ENCODE peak calls at places on chromosomes 4 and X, in five cellular contexts. Q is uterus, W is transverse colon, L is IMR-90, V is adrenal gland. H is an unnamed sample.

GRCh38 chrX:9642270-9642995 is 123.2 kb downstream of the GPR143 start:
- DNase-seq in Q (no peak), W (no peak), L (no peak), V (no peak), H (no peak)

GRCh38 chr4:155854597-155855226 is 11.4 kb downstream of the ASIC5 start:
- DNase-seq in Q (no peak), W (no peak), L (peak), V (no peak), H (no peak)

GRCh38 chr4:169207436-169208089 is 63.2 kb downstream of the SH3RF1 start:
- DNase-seq in Q (no peak), W (no peak), L (no peak), V (no peak), H (no peak)

GRCh38 chrX:10617964-10618342 is 2.4 kb downstream of the MID1 start:
- DNase-seq in Q (no peak), W (no peak), L (peak), V (no peak), H (no peak)

GRCh38 chrX:7606253-7606652 is 236.7 kb upstream of the VCX start:
- DNase-seq in Q (no peak), W (no peak), L (no peak), V (no peak), H (no peak)

GRCh38 chr4:172919269-172919668 is 249.3 kb upstream of the GALNT7 start:
- DNase-seq in Q (no peak), W (no peak), L (no peak), V (no peak), H (no peak)

GRCh38 chrX:1387141-1387776 is 4.7 kb downstream of the SLC25A6 start:
- DNase-seq in Q (no peak), W (no peak), L (no peak), V (peak), H (peak)

GRCh38 chrX:26952213-26952612 is 510.9 kb downstream of the PPP4R3C start:
- DNase-seq in Q (no peak), W (no peak), L (no peak), V (no peak), H (no peak)

GRCh38 chr4:57763070-57763469 is 652.9 kb upstream of the IGFBP7 start:
- DNase-seq in Q (no peak), W (no peak), L (no peak), V (no peak), H (no peak)
- TF ChIP-seq CTCF in Q (no peak), W (no peak), L (no peak), V (no peak), H (no peak)

GRCh38 chr4:8096690-8097061 is 61.9 kb downstream of the ABLIM2 start:
- DNase-seq in Q (no peak), W (no peak), L (no peak), V (no peak), H (no peak)
- H3K27ac ChIP-seq in Q (no peak), W (no peak), L (no peak), V (peak), H (no peak)

GRCh38 chrX:17167915-17168314 is 207.1 kb upstream of the NHS start:
- DNase-seq in Q (no peak), W (no peak), L (no peak), V (no peak), H (no peak)

GRCh38 chrX:17160971-17161370 is 214.0 kb upstream of the NHS start:
- DNase-seq in Q (no peak), W (no peak), L (no peak), V (no peak), H (no peak)

GRCh38 chrX:17164079-17164478 is 210.9 kb upstream of the NHS start:
- DNase-seq in Q (no peak), W (no peak), L (no peak), V (no peak), H (no peak)

GRCh38 chrX:17161991-17162390 is 213.0 kb upstream of the NHS start:
- DNase-seq in Q (no peak), W (no peak), L (no peak), V (no peak), H (no peak)

DNA sequence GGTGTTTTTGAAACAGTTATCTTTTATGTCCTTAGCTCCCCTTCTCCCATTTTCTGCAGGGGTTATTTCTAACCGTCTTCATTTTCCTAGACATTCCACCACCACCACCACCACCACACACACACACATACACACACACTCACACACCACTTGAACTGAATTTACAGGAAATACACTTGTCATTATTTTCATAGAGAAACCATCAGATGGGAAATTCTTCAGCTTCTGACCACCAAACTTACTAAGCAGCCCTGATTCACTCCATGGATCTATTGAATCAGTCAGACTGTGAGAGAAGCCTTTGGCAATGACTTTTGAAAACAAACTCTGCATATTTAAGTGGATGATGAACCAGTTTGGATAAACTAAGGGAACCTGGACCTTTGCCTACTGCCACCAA is 210.1 kb upstream of the NHS start:
- DNase-seq in Q (no peak), W (no peak), L (no peak), V (no peak), H (no peak)
- TF ChIP-seq POLR2A in Q (no peak), W (no peak), L (no peak), V (no peak), H (no peak)

GRCh38 chrX:55522577-55523254 is 33.1 kb upstream of the USP51 start:
- DNase-seq in Q (no peak), W (no peak), L (no peak), V (no peak), H (no peak)

GRCh38 chrX:55521687-55522086 is 32.0 kb upstream of the USP51 start:
- DNase-seq in Q (no peak), W (no peak), L (no peak), V (no peak), H (no peak)

DNA sequence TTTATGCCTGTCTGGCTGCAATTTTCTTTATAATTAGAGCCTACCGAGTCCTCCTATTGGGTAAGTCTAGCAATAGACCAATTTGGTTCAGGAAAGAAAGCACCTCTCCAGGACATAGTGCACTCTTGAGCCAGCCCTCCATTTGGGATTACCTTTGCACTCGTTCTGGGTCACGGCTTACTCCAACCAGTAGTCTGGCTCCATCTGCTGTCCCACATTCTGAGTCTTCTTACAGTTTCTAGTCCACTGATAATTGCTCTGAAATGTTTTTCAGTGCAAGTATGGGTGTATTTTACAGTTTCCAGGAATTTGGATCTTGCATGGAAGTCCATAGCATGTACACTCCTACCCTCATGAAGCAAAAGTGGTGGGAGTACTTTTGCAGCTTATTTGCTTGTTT is 34.8 kb upstream of the USP51 start:
- DNase-seq in Q (no peak), W (no peak), L (peak), V (no peak), H (no peak)
- TF ChIP-seq CTCF in Q (no peak), W (no peak), L (no peak), V (no peak), H (no peak)

GRCh38 chrX:153966283-153966688 is 5.3 kb downstream of the HCFC1 start:
- DNase-seq in Q (no peak), W (no peak), L (no peak), V (peak), H (peak)
- H3K27ac ChIP-seq in Q (peak), W (peak), L (no peak), V (peak), H (peak)

DNA sequence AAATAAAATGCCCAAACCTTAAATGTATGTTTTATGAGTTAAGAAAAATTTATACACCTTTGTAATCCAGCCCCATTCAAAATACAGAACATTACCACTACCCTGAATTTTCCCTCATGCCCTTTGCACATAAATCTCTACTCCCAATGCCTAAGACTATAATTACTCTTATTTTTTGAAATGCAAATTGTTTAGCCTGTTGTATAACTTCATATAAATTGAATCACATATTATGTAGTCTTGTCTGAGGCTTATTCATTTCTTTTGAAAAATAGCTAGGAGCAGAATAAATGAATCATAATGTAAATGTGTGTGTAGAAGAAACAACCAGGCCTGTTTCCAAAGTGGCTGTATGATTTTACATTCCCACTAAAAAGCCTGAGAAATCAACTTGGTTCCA is 319.8 kb downstream of the DCAF12L2 start:
- DNase-seq in Q (no peak), W (no peak), L (no peak), V (no peak), H (no peak)
- TF ChIP-seq POLR2A in Q (no peak), W (no peak), L (no peak), V (no peak), H (no peak)

GRCh38 chr4:107828315-107828714 is 3.6 kb downstream of the SGMS2 start:
- DNase-seq in Q (no peak), W (no peak), L (no peak), V (no peak), H (no peak)

GRCh38 chr4:107826427-107826980 is 1.8 kb downstream of the SGMS2 start:
- DNase-seq in Q (no peak), W (peak), L (no peak), V (no peak), H (no peak)

GRCh38 chr4:107823870-107824366 is 814 bp upstream of the SGMS2 start:
- DNase-seq in Q (no peak), W (no peak), L (no peak), V (no peak), H (no peak)

GRCh38 chr4:107825072-107825789 is 499 bp downstream of the SGMS2 start:
- DNase-seq in Q (peak), W (peak), L (peak), V (peak), H (peak)

GRCh38 chr4:107824367-107825071 is at the start of gene SGMS2:
- DNase-seq in Q (peak), W (peak), L (peak), V (peak), H (peak)
- TF ChIP-seq CTCF in Q (no peak), W (no peak), L (no peak), V (no peak), H (no peak)

DNA sequence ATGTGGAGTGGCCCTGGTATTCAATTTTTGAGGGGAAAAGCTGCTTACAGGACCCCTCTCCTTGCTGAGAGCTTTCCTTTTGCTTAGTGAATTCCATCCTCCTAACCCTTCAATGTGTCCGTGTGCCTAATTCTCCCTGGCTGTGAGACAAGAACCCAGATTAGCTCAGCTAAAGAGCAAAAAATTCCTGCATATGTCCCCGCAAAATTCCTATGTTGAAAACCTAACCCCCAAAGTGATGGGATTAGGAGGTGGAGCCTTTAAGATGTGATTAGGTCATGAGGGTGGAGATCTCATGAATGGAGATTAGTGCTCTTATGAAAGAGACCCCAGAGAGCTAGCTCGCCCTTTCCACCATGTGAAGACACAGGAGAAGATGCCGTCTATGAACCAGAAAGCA is 503.1 kb upstream of the DIAPH2 start:
- DNase-seq in Q (no peak), W (no peak), L (no peak), V (no peak), H (no peak)
- H3K27ac ChIP-seq in Q (no peak), W (no peak), L (no peak), V (no peak), H (no peak)

DNA sequence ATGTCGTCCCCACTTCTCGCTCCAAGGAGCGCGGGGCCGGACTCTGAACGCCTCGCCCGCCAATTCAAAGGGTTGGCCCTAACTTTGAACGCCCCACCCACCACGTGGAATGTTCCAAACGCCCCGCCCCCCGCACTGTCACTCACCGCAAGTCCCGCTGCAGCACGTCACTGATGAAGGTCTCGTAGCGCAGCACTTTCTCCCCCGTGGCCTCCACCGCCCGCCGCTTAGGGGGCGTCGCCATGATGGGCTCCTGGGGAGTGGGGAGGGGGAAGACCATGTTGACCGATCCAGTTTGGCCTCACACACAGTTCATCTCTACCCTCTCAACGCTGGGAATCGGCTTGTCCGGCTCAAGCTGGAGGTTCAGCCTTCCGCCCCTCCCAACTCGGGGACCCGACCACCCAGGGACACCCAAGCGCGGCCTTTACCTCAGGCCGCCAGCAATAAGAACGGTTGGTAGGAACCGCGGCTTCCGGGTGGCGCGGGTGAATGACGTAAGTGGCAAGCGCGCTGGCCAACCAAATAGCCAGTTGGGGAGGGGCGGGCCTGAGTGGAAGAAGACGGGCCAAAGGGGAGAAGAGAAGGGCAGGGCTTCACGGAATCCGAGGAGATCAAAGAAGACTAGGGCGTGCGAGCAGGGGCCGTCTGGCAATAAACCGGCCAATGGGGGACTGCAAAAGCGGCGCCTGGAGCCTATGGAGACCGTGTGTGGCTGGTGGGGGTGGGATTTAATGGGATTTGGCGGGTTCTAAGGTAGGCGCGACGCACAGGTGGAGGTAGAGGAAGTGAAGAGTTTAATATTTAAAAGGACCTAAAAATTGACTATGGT is at the start of gene UXT:
- DNase-seq in Q (peak), W (peak), L (peak), V (peak), H (peak)
- TF ChIP-seq POLR2A in Q (peak), W (peak), L (peak), V (peak), H (peak)

H was measured in sigmoid colon.